ENCODE peak calls at places on chromosome 5, in seven cellular contexts. One of them, this sample, is unnamed.

GRCh38 chr5:79475174-79475466 is 38.8 kb downstream of the HOMER1 start:
- DNase-seq in fibroblast of pulmonary artery: no peak
- DNase-seq in sigmoid colon: no peak
- DNase-seq in tibial nerve: no peak
- DNase-seq in fibroblast of lung: no peak
- DNase-seq in lower leg skin: no peak
- DNase-seq in fibroblast of the aortic adventitia: no peak
- DNase-seq in this sample: no peak

GRCh38 chr5:171513591-171513990 is 94.1 kb downstream of the FGF18 start:
- DNase-seq in fibroblast of pulmonary artery: no peak
- DNase-seq in sigmoid colon: no peak
- DNase-seq in tibial nerve: no peak
- DNase-seq in fibroblast of lung: peak; percentile 17
- DNase-seq in lower leg skin: no peak
- DNase-seq in fibroblast of the aortic adventitia: peak; percentile 31
- DNase-seq in this sample: no peak

GRCh38 chr5:56910123-56910951 is 941 bp downstream of the SETD9 start:
- DNase-seq in fibroblast of pulmonary artery: no peak
- DNase-seq in sigmoid colon: peak; percentile 77
- DNase-seq in tibial nerve: no peak
- DNase-seq in fibroblast of lung: peak; percentile 52
- DNase-seq in lower leg skin: peak; percentile 34
- DNase-seq in fibroblast of the aortic adventitia: no peak
- DNase-seq in this sample: peak; percentile 61

GRCh38 chr5:88388476-88389170 is 120.0 kb upstream of the TMEM161B start:
- DNase-seq in fibroblast of pulmonary artery: no peak
- DNase-seq in sigmoid colon: no peak
- DNase-seq in tibial nerve: no peak
- DNase-seq in fibroblast of lung: no peak
- DNase-seq in lower leg skin: no peak
- DNase-seq in fibroblast of the aortic adventitia: no peak
- DNase-seq in this sample: no peak

GRCh38 chr5:115884704-115885103 is 43.0 kb downstream of the AP3S1 start:
- DNase-seq in fibroblast of pulmonary artery: no peak
- DNase-seq in sigmoid colon: no peak
- DNase-seq in tibial nerve: no peak
- DNase-seq in fibroblast of lung: no peak
- DNase-seq in lower leg skin: no peak
- DNase-seq in fibroblast of the aortic adventitia: no peak
- DNase-seq in this sample: no peak

GRCh38 chr5:130541617-130542221 is 623.3 kb downstream of the HINT1 start:
- DNase-seq in fibroblast of pulmonary artery: peak; percentile 74
- DNase-seq in sigmoid colon: no peak
- DNase-seq in tibial nerve: no peak
- DNase-seq in fibroblast of lung: peak; percentile 59
- DNase-seq in lower leg skin: no peak
- DNase-seq in fibroblast of the aortic adventitia: peak; percentile 72
- DNase-seq in this sample: no peak

GRCh38 chr5:180860273-180860886 is 696 bp downstream of the ZFP62 start:
- DNase-seq in fibroblast of pulmonary artery: no peak
- DNase-seq in sigmoid colon: no peak
- DNase-seq in tibial nerve: no peak
- DNase-seq in fibroblast of lung: peak; percentile 27
- DNase-seq in lower leg skin: peak; percentile 25
- DNase-seq in fibroblast of the aortic adventitia: peak; percentile 32
- DNase-seq in this sample: peak; percentile 44

GRCh38 chr5:141182248-141182647 is at the start of gene PCDHB16:
- DNase-seq in fibroblast of pulmonary artery: peak; percentile 16
- DNase-seq in sigmoid colon: peak; percentile 74
- DNase-seq in tibial nerve: peak; percentile 27
- DNase-seq in fibroblast of lung: peak; percentile 5
- DNase-seq in lower leg skin: no peak
- DNase-seq in fibroblast of the aortic adventitia: peak; percentile 24
- DNase-seq in this sample: no peak

GRCh38 chr5:33764786-33765185 is 127.0 kb downstream of the ADAMTS12 start:
- DNase-seq in fibroblast of pulmonary artery: no peak
- DNase-seq in sigmoid colon: no peak
- DNase-seq in tibial nerve: no peak
- DNase-seq in fibroblast of lung: peak; percentile 30
- DNase-seq in lower leg skin: no peak
- DNase-seq in fibroblast of the aortic adventitia: no peak
- DNase-seq in this sample: no peak

GRCh38 chr5:53930457-53930856 is 370.0 kb downstream of the NDUFS4 start:
- DNase-seq in fibroblast of pulmonary artery: peak; percentile 76
- DNase-seq in sigmoid colon: no peak
- DNase-seq in tibial nerve: no peak
- DNase-seq in fibroblast of lung: no peak
- DNase-seq in lower leg skin: no peak
- DNase-seq in fibroblast of the aortic adventitia: no peak
- DNase-seq in this sample: no peak

GRCh38 chr5:19795218-19795617 is 192.8 kb downstream of the CDH18 start:
- DNase-seq in fibroblast of pulmonary artery: peak; percentile 68
- DNase-seq in sigmoid colon: no peak
- DNase-seq in tibial nerve: no peak
- DNase-seq in fibroblast of lung: peak; percentile 66
- DNase-seq in lower leg skin: no peak
- DNase-seq in fibroblast of the aortic adventitia: peak; percentile 67
- DNase-seq in this sample: no peak
- TF ChIP-seq CTCF in fibroblast of pulmonary artery: peak; percentile 53
- TF ChIP-seq CTCF in sigmoid colon: no peak
- TF ChIP-seq CTCF in tibial nerve: no peak
- TF ChIP-seq CTCF in fibroblast of lung: peak; percentile 47
- TF ChIP-seq CTCF in lower leg skin: no peak
- TF ChIP-seq CTCF in fibroblast of the aortic adventitia: peak; percentile 54
- TF ChIP-seq CTCF in this sample: no peak

GRCh38 chr5:120552638-120553037 is 88.5 kb downstream of the PRR16 start:
- DNase-seq in fibroblast of pulmonary artery: no peak
- DNase-seq in sigmoid colon: no peak
- DNase-seq in tibial nerve: no peak
- DNase-seq in fibroblast of lung: no peak
- DNase-seq in lower leg skin: no peak
- DNase-seq in fibroblast of the aortic adventitia: no peak
- DNase-seq in this sample: no peak
- TF ChIP-seq CTCF in fibroblast of pulmonary artery: no peak
- TF ChIP-seq CTCF in sigmoid colon: no peak
- TF ChIP-seq CTCF in tibial nerve: no peak
- TF ChIP-seq CTCF in fibroblast of lung: no peak
- TF ChIP-seq CTCF in lower leg skin: no peak
- TF ChIP-seq CTCF in fibroblast of the aortic adventitia: no peak
- TF ChIP-seq CTCF in this sample: no peak

GRCh38 chr5:140118294-140118936 is 4.5 kb downstream of the PURA start:
- DNase-seq in fibroblast of pulmonary artery: no peak
- DNase-seq in sigmoid colon: no peak
- DNase-seq in tibial nerve: no peak
- DNase-seq in fibroblast of lung: no peak
- DNase-seq in lower leg skin: no peak
- DNase-seq in fibroblast of the aortic adventitia: no peak
- DNase-seq in this sample: no peak

GRCh38 chr5:140114341-140115185 is 654 bp downstream of the PURA start:
- DNase-seq in fibroblast of pulmonary artery: peak; percentile 64
- DNase-seq in sigmoid colon: peak; percentile 86
- DNase-seq in tibial nerve: peak; percentile 18
- DNase-seq in fibroblast of lung: peak; percentile 57
- DNase-seq in lower leg skin: peak; percentile 40
- DNase-seq in fibroblast of the aortic adventitia: peak; percentile 47
- DNase-seq in this sample: peak; percentile 64

GRCh38 chr5:140117523-140117922 is 3.6 kb downstream of the PURA start:
- DNase-seq in fibroblast of pulmonary artery: no peak
- DNase-seq in sigmoid colon: no peak
- DNase-seq in tibial nerve: no peak
- DNase-seq in fibroblast of lung: no peak
- DNase-seq in lower leg skin: no peak
- DNase-seq in fibroblast of the aortic adventitia: no peak
- DNase-seq in this sample: no peak

GRCh38 chr5:140115186-140115500 is 1.2 kb downstream of the PURA start:
- DNase-seq in fibroblast of pulmonary artery: no peak
- DNase-seq in sigmoid colon: no peak
- DNase-seq in tibial nerve: no peak
- DNase-seq in fibroblast of lung: no peak
- DNase-seq in lower leg skin: no peak
- DNase-seq in fibroblast of the aortic adventitia: no peak
- DNase-seq in this sample: no peak

GRCh38 chr5:140116716-140117115 is 2.8 kb downstream of the PURA start:
- DNase-seq in fibroblast of pulmonary artery: no peak
- DNase-seq in sigmoid colon: no peak
- DNase-seq in tibial nerve: no peak
- DNase-seq in fibroblast of lung: no peak
- DNase-seq in lower leg skin: no peak
- DNase-seq in fibroblast of the aortic adventitia: no peak
- DNase-seq in this sample: no peak
- TF ChIP-seq CTCF in fibroblast of pulmonary artery: no peak
- TF ChIP-seq CTCF in sigmoid colon: no peak
- TF ChIP-seq CTCF in tibial nerve: no peak
- TF ChIP-seq CTCF in fibroblast of lung: no peak
- TF ChIP-seq CTCF in lower leg skin: no peak
- TF ChIP-seq CTCF in fibroblast of the aortic adventitia: no peak
- TF ChIP-seq CTCF in this sample: no peak

DNA sequence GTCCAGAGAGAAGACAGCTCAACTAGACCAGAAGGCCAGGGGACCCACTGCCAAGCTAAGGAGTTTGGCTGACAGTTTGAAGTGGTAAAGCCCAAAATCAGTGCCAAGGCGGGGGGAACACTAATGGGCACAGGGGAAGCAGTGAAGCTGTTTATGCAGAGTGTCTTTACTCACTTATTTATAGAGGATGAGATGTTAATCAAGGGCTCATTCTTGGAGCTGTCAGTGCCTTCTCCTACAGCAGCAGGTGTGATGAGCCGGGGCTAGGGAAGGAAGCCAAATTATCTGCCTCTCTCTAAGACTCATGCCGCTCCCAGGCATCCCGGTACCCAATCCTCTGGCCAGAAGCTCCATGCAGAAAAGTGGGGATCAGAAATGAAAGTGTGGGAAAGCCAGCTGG is 75.2 kb upstream of the GALNT10 start:
- DNase-seq in fibroblast of pulmonary artery: no peak
- DNase-seq in sigmoid colon: no peak
- DNase-seq in tibial nerve: no peak
- DNase-seq in fibroblast of lung: no peak
- DNase-seq in lower leg skin: no peak
- DNase-seq in fibroblast of the aortic adventitia: no peak
- DNase-seq in this sample: no peak
- TF ChIP-seq CTCF in fibroblast of pulmonary artery: no peak
- TF ChIP-seq CTCF in sigmoid colon: no peak
- TF ChIP-seq CTCF in tibial nerve: no peak
- TF ChIP-seq CTCF in fibroblast of lung: no peak
- TF ChIP-seq CTCF in lower leg skin: no peak
- TF ChIP-seq CTCF in fibroblast of the aortic adventitia: no peak
- TF ChIP-seq CTCF in this sample: no peak

DNA sequence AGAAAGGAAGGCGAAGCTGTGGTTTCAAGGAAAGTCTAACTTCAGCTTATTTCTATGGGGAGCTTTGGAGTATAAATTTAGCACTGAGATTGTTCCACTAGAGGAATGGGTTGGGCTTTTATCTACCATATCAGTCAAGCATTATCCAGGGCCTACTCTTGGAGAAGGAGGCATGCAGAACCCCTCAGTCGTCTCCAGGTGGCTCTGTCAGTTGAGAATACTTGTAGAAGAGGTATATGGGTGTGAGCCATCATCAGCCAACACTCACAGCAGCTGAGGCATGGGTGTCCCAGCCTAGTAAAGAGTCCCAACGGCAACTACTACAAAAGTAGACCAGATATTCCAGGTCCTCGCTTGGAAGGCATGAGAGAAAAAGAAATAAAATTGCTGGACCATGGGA is 548.5 kb upstream of the GRAMD2B start:
- DNase-seq in fibroblast of pulmonary artery: no peak
- DNase-seq in sigmoid colon: no peak
- DNase-seq in tibial nerve: no peak
- DNase-seq in fibroblast of lung: no peak
- DNase-seq in lower leg skin: no peak
- DNase-seq in fibroblast of the aortic adventitia: no peak
- DNase-seq in this sample: no peak
- TF ChIP-seq CTCF in fibroblast of pulmonary artery: no peak
- TF ChIP-seq CTCF in sigmoid colon: no peak
- TF ChIP-seq CTCF in tibial nerve: no peak
- TF ChIP-seq CTCF in fibroblast of lung: no peak
- TF ChIP-seq CTCF in lower leg skin: no peak
- TF ChIP-seq CTCF in fibroblast of the aortic adventitia: no peak
- TF ChIP-seq CTCF in this sample: no peak

GRCh38 chr5:125424851-125425250 is 678.4 kb upstream of the ZNF608 start:
- DNase-seq in fibroblast of pulmonary artery: no peak
- DNase-seq in sigmoid colon: no peak
- DNase-seq in tibial nerve: no peak
- DNase-seq in fibroblast of lung: no peak
- DNase-seq in lower leg skin: no peak
- DNase-seq in fibroblast of the aortic adventitia: no peak
- DNase-seq in this sample: no peak
- TF ChIP-seq CTCF in fibroblast of pulmonary artery: no peak
- TF ChIP-seq CTCF in sigmoid colon: no peak
- TF ChIP-seq CTCF in tibial nerve: no peak
- TF ChIP-seq CTCF in fibroblast of lung: no peak
- TF ChIP-seq CTCF in lower leg skin: no peak
- TF ChIP-seq CTCF in fibroblast of the aortic adventitia: no peak
- TF ChIP-seq CTCF in this sample: no peak

DNA sequence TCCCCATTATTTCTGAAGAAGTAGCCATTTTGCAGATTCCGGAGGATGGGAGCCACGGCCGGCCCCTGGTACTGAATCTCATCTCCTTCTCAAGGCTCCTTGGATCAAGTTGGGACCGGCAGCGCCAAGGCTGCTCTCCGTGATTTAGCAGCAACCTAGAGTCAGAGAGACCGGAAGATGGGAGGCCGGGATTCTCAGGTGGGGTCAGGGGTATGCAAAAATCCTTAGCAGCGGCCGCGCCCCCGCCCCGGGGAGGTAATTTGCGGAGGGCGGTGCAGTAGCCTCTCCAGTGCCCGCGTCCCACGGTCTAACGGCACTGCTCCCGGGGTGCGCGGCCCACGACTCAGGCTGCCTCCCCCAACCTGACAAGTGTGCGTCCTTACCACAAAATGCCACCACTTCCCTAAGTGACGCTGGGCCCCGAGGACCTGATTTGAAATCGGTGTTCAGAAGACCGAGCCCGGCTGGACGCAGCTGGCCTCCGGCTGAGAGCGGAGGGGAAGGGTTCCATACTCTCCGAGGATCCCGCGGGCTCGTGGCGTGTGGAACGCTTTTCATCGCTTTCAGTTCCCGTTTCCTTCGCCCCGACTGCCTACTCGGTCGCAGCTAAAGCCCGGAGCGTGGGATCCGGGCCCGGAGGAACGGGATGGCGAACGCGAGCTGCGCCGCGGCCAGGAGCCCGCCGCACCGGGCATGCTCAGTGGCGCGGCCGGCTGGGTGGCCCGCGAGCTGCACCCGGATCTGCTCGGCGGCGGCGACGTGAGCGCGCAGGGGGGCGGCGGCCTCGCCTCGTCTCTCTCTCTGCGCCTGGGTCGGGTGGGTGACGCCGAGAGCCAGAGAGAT is at the start of gene SCAMP1:
- DNase-seq in fibroblast of pulmonary artery: peak; percentile 94
- DNase-seq in sigmoid colon: peak; percentile 95
- DNase-seq in tibial nerve: peak; percentile 81
- DNase-seq in fibroblast of lung: peak; percentile 92
- DNase-seq in lower leg skin: peak; percentile 89
- DNase-seq in fibroblast of the aortic adventitia: peak; percentile 90
- DNase-seq in this sample: peak; percentile 95
- TF ChIP-seq CTCF in fibroblast of pulmonary artery: no peak
- TF ChIP-seq CTCF in sigmoid colon: no peak
- TF ChIP-seq CTCF in tibial nerve: peak; percentile 77
- TF ChIP-seq CTCF in fibroblast of lung: peak; percentile 23
- TF ChIP-seq CTCF in lower leg skin: no peak
- TF ChIP-seq CTCF in fibroblast of the aortic adventitia: peak; percentile 21
- TF ChIP-seq CTCF in this sample: peak; percentile 38

This sample was measured in colonic mucosa.